ENCODE peak calls at places on chromosomes 1 and 21, in seven cellular contexts. A is suprapubic skin, L is tibial nerve, Z is vagina, I is psoas muscle, K is GM12865, H is WERI-Rb-1. C is an unnamed sample.

GRCh38 chr1:94418664-94419655 is 771 bp downstream of the ABCD3 start:
- DNase-seq in Z (no peak), K (no peak), H (peak), L (peak), A (peak), I (peak), C (peak)

GRCh38 chr21:37071561-37072238 is 1.2 kb downstream of the PIGP start:
- DNase-seq in L (peak), I (peak), K (peak), A (peak), Z (peak), H (peak), C (peak)

GRCh38 chr21:31124005-31124404 is 85.7 kb upstream of the KRTAP19-8 start:
- DNase-seq in A (no peak), K (peak), Z (no peak), H (no peak), L (no peak), I (no peak), C (no peak)

GRCh38 chr1:220990417-220991337 is 111.4 kb downstream of the HLX start:
- DNase-seq in L (no peak), Z (no peak), K (no peak), A (no peak), I (no peak), H (peak), C (peak)

GRCh38 chr21:38945536-38946245 is 140.0 kb downstream of the ETS2 start:
- DNase-seq in I (no peak), Z (no peak), K (no peak), L (no peak), A (no peak), H (no peak), C (peak)

GRCh38 chr1:224582041-224582440 is 34.1 kb upstream of the CNIH3 start:
- DNase-seq in L (no peak), I (no peak), Z (no peak), K (no peak), A (no peak), H (no peak), C (no peak)

GRCh38 chr1:206647224-206647623 is 11.9 kb downstream of the DYRK3 start:
- DNase-seq in Z (no peak), L (no peak), H (no peak), I (no peak), A (no peak), K (no peak), C (no peak)

GRCh38 chr21:23960769-23961168 is 1646.5 kb downstream of the MRPL39 start:
- DNase-seq in L (no peak), K (no peak), H (no peak), A (no peak), Z (no peak), I (no peak), C (peak)

GRCh38 chr1:33338495-33339211 is 17.8 kb upstream of the A3GALT2 start:
- DNase-seq in I (peak), A (no peak), K (no peak), L (peak), H (peak), Z (peak), C (peak)

GRCh38 chr1:24952413-24952841 is 22.4 kb upstream of the RUNX3 start:
- DNase-seq in L (no peak), A (no peak), K (peak), Z (no peak), I (no peak), H (no peak), C (no peak)

GRCh38 chr1:182181167-182181572 is 119.7 kb upstream of the ZNF648 start:
- DNase-seq in A (no peak), L (no peak), I (no peak), Z (no peak), K (peak), H (no peak), C (no peak)

GRCh38 chr1:185520188-185520935 is 203.3 kb upstream of the IVNS1ABP start:
- DNase-seq in L (no peak), Z (no peak), H (no peak), A (no peak), I (no peak), K (no peak), C (no peak)

GRCh38 chr1:113929750-113930498 is 800 bp downstream of the HIPK1 start:
- DNase-seq in H (peak), K (peak), L (no peak), Z (no peak), A (peak), I (peak), C (peak)

GRCh38 chr1:234875328-234875952 is 253.2 kb downstream of the TOMM20 start:
- DNase-seq in L (no peak), K (no peak), A (no peak), Z (no peak), H (no peak), I (peak), C (no peak)

GRCh38 chr1:153548722-153549695 is at the start of gene S100A3:
- DNase-seq in K (no peak), I (peak), Z (peak), A (peak), H (no peak), L (peak), C (peak)

GRCh38 chr21:39022901-39023693 is 160.2 kb downstream of the PSMG1 start:
- DNase-seq in A (no peak), H (peak), Z (no peak), L (peak), K (no peak), I (peak), C (no peak)

GRCh38 chr1:60621524-60621923 is 460.8 kb upstream of the NFIA start:
- DNase-seq in I (no peak), H (no peak), K (no peak), A (no peak), L (no peak), Z (no peak), C (peak)

GRCh38 chr21:32136546-32136945 is 142.3 kb downstream of the MIS18A start:
- DNase-seq in H (no peak), L (no peak), K (no peak), Z (no peak), A (no peak), I (no peak), C (no peak)

GRCh38 chr1:29747136-29747670 is 510.9 kb downstream of the PTPRU start:
- DNase-seq in I (no peak), L (no peak), H (no peak), A (no peak), Z (no peak), K (no peak), C (no peak)

GRCh38 chr1:59880735-59881134 is 45.8 kb downstream of the CYP2J2 start:
- DNase-seq in Z (no peak), I (peak), A (no peak), L (no peak), H (no peak), K (no peak), C (no peak)

GRCh38 chr21:46662765-46663500 is 27.5 kb downstream of the PRMT2 start:
- DNase-seq in H (no peak), I (no peak), Z (peak), A (no peak), L (no peak), K (no peak), C (no peak)

GRCh38 chr1:241542199-241542907 is 10.2 kb downstream of the KMO start:
- DNase-seq in A (no peak), I (no peak), Z (no peak), K (no peak), L (no peak), H (no peak), C (no peak)

GRCh38 chr1:155277896-155278688 is 829 bp downstream of the HCN3 start:
- DNase-seq in K (peak), A (peak), Z (no peak), H (peak), L (no peak), I (peak), C (peak)

GRCh38 chr1:1895456-1896333 is 4.8 kb upstream of the GNB1 start:
- DNase-seq in L (no peak), I (peak), A (no peak), H (no peak), Z (no peak), K (no peak), C (no peak)

GRCh38 chr1:203672354-203672753 is 45.7 kb downstream of the ATP2B4 start:
- DNase-seq in H (peak), A (no peak), K (no peak), Z (no peak), L (no peak), I (peak), C (peak)

GRCh38 chr1:232292818-232293217 is 337.1 kb downstream of the SIPA1L2 start:
- DNase-seq in L (no peak), I (no peak), K (no peak), H (no peak), Z (no peak), A (no peak), C (no peak)

GRCh38 chr1:207815913-207816312 is 64.1 kb downstream of the CD46 start:
- DNase-seq in H (no peak), K (no peak), A (peak), I (peak), L (no peak), Z (no peak), C (no peak)
- H3K4me3 ChIP-seq in H (no peak), K (no peak), A (no peak), I (peak), L (no peak), Z (no peak), C (no peak)

GRCh38 chr1:22704440-22705067 is 6.1 kb upstream of the EPHB2 start:
- DNase-seq in L (peak), H (peak), Z (no peak), K (peak), A (peak), I (peak), C (peak)
- TF ChIP-seq CTCF in L (peak), H (peak), Z (peak), K (peak), A (peak), I (peak), C (peak)

GRCh38 chr1:116668277-116668676 is 744 bp upstream of the IGSF3 start:
- DNase-seq in I (no peak), K (no peak), Z (no peak), L (no peak), H (no peak), A (no peak), C (no peak)
- H3K4me3 ChIP-seq in I (no peak), K (no peak), Z (peak), L (no peak), H (no peak), A (no peak), C (no peak)

GRCh38 chr21:25350056-25350455 is 257.2 kb downstream of the MRPL39 start:
- DNase-seq in I (no peak), L (no peak), H (peak), K (peak), A (no peak), Z (no peak), C (peak)
- TF ChIP-seq CTCF in I (no peak), L (no peak), H (peak), K (peak), A (no peak), Z (no peak), C (peak)

GRCh38 chr1:119656410-119656955 is 8.4 kb upstream of the ZNF697 start:
- DNase-seq in K (peak), H (no peak), Z (no peak), I (no peak), L (no peak), A (no peak), C (no peak)
- H3K4me3 ChIP-seq in K (no peak), H (no peak), Z (no peak), I (no peak), L (no peak), A (no peak), C (no peak)

GRCh38 chr1:45687753-45688737 is at the start of gene TMEM69:
- DNase-seq in K (peak), L (peak), Z (peak), H (peak), A (peak), I (peak), C (peak)
- TF ChIP-seq CTCF in K (peak), L (no peak), Z (no peak), H (no peak), A (peak), I (peak), C (peak)